ENCODE peak calls at places on chromosomes 5 and 9, in eight cellular contexts. Z, J, Y, D, I, Q, M and S are unnamed samples.

GRCh38 chr9:132945186-132946130 is 1.0 kb upstream of the TSC1 start:
- DNase-seq in Z (no peak), I (no peak), Y (no peak), Q (no peak), M (no peak), J (no peak), D (no peak), S (peak)

GRCh38 chr9:108511200-108511756 is 344.5 kb downstream of the ACTL7B start:
- DNase-seq in Q (peak), D (no peak), Y (no peak), J (peak), I (peak), Z (no peak), M (no peak), S (no peak)

GRCh38 chr5:9156282-9156681 is 389.6 kb downstream of the SEMA5A start:
- DNase-seq in Z (peak), M (no peak), Q (peak), J (peak), I (peak), D (no peak), Y (no peak), S (peak)

GRCh38 chr9:120927125-120928014 is 774 bp upstream of the TRAF1 start:
- DNase-seq in Q (no peak), D (no peak), Y (no peak), I (no peak), M (no peak), J (no peak), Z (no peak), S (no peak)

GRCh38 chr5:107058239-107058638 is 612.5 kb downstream of the EFNA5 start:
- DNase-seq in J (peak), Z (no peak), M (no peak), Q (no peak), Y (no peak), D (no peak), I (no peak), S (no peak)

GRCh38 chr9:126503333-126504085 is 110.2 kb upstream of the LMX1B start:
- DNase-seq in J (no peak), D (no peak), Q (peak), I (no peak), Y (no peak), M (no peak), Z (no peak), S (no peak)

GRCh38 chr9:106801816-106802215 is 61.1 kb upstream of the ZNF462 start:
- DNase-seq in M (no peak), J (peak), I (no peak), Q (no peak), Z (no peak), Y (no peak), D (no peak), S (no peak)

GRCh38 chr9:91164724-91165520 is 196.8 kb downstream of the AUH start:
- DNase-seq in D (no peak), I (peak), Y (no peak), Z (peak), Q (peak), M (no peak), J (peak), S (peak)

GRCh38 chr9:115008536-115008935 is 78.1 kb upstream of the TNFSF8 start:
- DNase-seq in D (no peak), Q (peak), Y (no peak), M (no peak), Z (no peak), J (peak), I (peak), S (peak)

GRCh38 chr5:39005566-39006232 is 68.5 kb downstream of the RICTOR start:
- DNase-seq in Y (no peak), Q (peak), J (peak), M (no peak), I (peak), D (no peak), Z (no peak), S (no peak)

GRCh38 chr5:53473644-53474043 is 6.8 kb upstream of the FST start:
- DNase-seq in Z (no peak), D (no peak), Y (no peak), J (peak), M (no peak), Q (no peak), I (no peak), S (no peak)

GRCh38 chr9:109320734-109321448 is at the start of gene EPB41L4B:
- DNase-seq in Z (peak), M (peak), J (peak), Y (peak), Q (peak), I (peak), D (peak), S (peak)

GRCh38 chr5:78597068-78597857 is 51.3 kb downstream of the LHFPL2 start:
- DNase-seq in Z (no peak), D (no peak), Q (peak), Y (no peak), J (peak), I (peak), M (no peak), S (no peak)

GRCh38 chr9:70829591-70830265 is 291.7 kb downstream of the TRPM3 start:
- DNase-seq in J (no peak), Y (no peak), Z (no peak), Q (no peak), D (no peak), I (no peak), M (no peak), S (no peak)

GRCh38 chr9:124013263-124014211 is 2.0 kb downstream of the LHX2 start:
- DNase-seq in Z (no peak), Q (no peak), J (no peak), D (no peak), M (no peak), Y (no peak), I (no peak), S (no peak)

GRCh38 chr5:68557162-68557936 is 341.8 kb downstream of the PIK3R1 start:
- DNase-seq in Z (no peak), Y (no peak), Q (peak), D (no peak), J (no peak), M (no peak), I (no peak), S (no peak)

GRCh38 chr5:92676120-92676838 is 904.7 kb downstream of the NR2F1-AS1 start:
- DNase-seq in Y (no peak), Z (no peak), I (no peak), D (no peak), J (no peak), Q (no peak), M (no peak), S (no peak)

GRCh38 chr5:178312900-178313299 is 80.3 kb upstream of the PHYKPL start:
- DNase-seq in J (no peak), Y (no peak), D (no peak), Z (no peak), M (no peak), Q (no peak), I (no peak), S (no peak)

GRCh38 chr5:169384661-169385060 is 83.7 kb upstream of the SLIT3 start:
- DNase-seq in Z (no peak), Q (no peak), I (no peak), D (no peak), J (no peak), Y (no peak), M (no peak), S (no peak)

GRCh38 chr5:9467199-9468069 is 78.4 kb downstream of the SEMA5A start:
- DNase-seq in Q (no peak), D (no peak), Z (no peak), J (peak), Y (no peak), M (no peak), I (no peak), S (no peak)

GRCh38 chr9:86749530-86750275 is 197.6 kb downstream of the GAS1 start:
- DNase-seq in Q (peak), M (no peak), I (peak), Y (no peak), J (no peak), Z (no peak), D (no peak), S (no peak)

GRCh38 chr5:6717687-6718086 is 4.5 kb downstream of the TENT4A start:
- DNase-seq in J (no peak), Q (no peak), D (peak), I (no peak), M (no peak), Z (no peak), Y (no peak), S (no peak)

GRCh38 chr5:119613937-119614336 is 15.4 kb upstream of the FAM170A start:
- DNase-seq in J (no peak), D (no peak), I (no peak), Y (no peak), M (no peak), Q (no peak), Z (no peak), S (no peak)

GRCh38 chr9:98998441-98999151 is 54.9 kb downstream of the COL15A1 start:
- DNase-seq in M (peak), I (peak), Q (peak), J (peak), Z (peak), D (peak), Y (peak), S (peak)

GRCh38 chr9:107480386-107480789 is 9.2 kb downstream of the KLF4 start:
- DNase-seq in I (peak), M (no peak), J (peak), Z (peak), Y (no peak), D (peak), Q (peak), S (no peak)

GRCh38 chr5:145178667-145179523 is 656.2 kb downstream of the PRELID2 start:
- DNase-seq in Z (no peak), I (peak), Q (no peak), M (no peak), Y (no peak), D (no peak), J (peak), S (no peak)

GRCh38 chr9:137685035-137685885 is 66.5 kb downstream of the EHMT1 start:
- DNase-seq in I (peak), M (no peak), J (no peak), D (no peak), Q (peak), Y (no peak), Z (no peak), S (no peak)

GRCh38 chr9:98521141-98521540 is 187.6 kb downstream of the GABBR2 start:
- DNase-seq in Y (no peak), Z (no peak), M (no peak), D (peak), J (peak), I (peak), Q (peak), S (no peak)

GRCh38 chr5:115461506-115462290 is 82.9 kb downstream of the FEM1C start:
- DNase-seq in J (peak), D (no peak), M (no peak), Y (no peak), I (peak), Q (peak), Z (no peak), S (peak)

GRCh38 chr5:131418846-131419245 is 155.0 kb downstream of the CDC42SE2 start:
- DNase-seq in J (no peak), I (no peak), Q (no peak), Y (no peak), Z (no peak), D (no peak), M (no peak), S (no peak)

GRCh38 chr9:121844090-121844489 is 192.7 kb downstream of the DAB2IP start:
- DNase-seq in M (no peak), Q (no peak), Z (no peak), J (no peak), I (peak), D (no peak), Y (no peak), S (no peak)

GRCh38 chr5:151923865-151924264 is 786 bp downstream of the GLRA1 start:
- DNase-seq in J (peak), Z (no peak), D (no peak), Q (no peak), M (no peak), Y (no peak), I (no peak), S (no peak)

GRCh38 chr9:70510157-70510770 is 95.8 kb upstream of the KLF9 start:
- DNase-seq in J (peak), D (no peak), Z (no peak), I (peak), Y (peak), M (peak), Q (no peak), S (peak)

GRCh38 chr9:96327694-96328352 is 25.8 kb upstream of the HSD17B3 start:
- DNase-seq in J (peak), D (no peak), Z (peak), I (peak), Q (peak), Y (no peak), M (peak), S (peak)

GRCh38 chr5:56192246-56192645 is 40.9 kb downstream of the ANKRD55 start:
- DNase-seq in M (no peak), I (no peak), Y (no peak), J (no peak), Q (no peak), D (no peak), Z (no peak), S (no peak)

GRCh38 chr5:142421158-142421617 is 96.4 kb upstream of the SPRY4 start:
- DNase-seq in I (no peak), Q (no peak), M (no peak), D (no peak), Y (no peak), Z (no peak), J (no peak), S (no peak)

GRCh38 chr5:148374693-148375360 is 8.9 kb upstream of the FBXO38 start:
- DNase-seq in M (peak), I (peak), J (peak), D (peak), Y (no peak), Z (peak), Q (peak), S (peak)

GRCh38 chr9:102728946-102729345 is 266.2 kb upstream of the CYLC2 start:
- DNase-seq in J (no peak), M (no peak), I (no peak), Z (no peak), D (no peak), Q (no peak), Y (no peak), S (no peak)

GRCh38 chr5:111675540-111675939 is 81.5 kb downstream of the NREP start:
- DNase-seq in M (no peak), Y (no peak), D (no peak), J (no peak), I (no peak), Q (no peak), Z (no peak), S (no peak)

GRCh38 chr9:97853844-97854695 is 1.0 kb downstream of the FOXE1 start:
- DNase-seq in Z (no peak), M (no peak), Q (peak), J (peak), D (no peak), I (peak), Y (no peak), S (peak)

DNA sequence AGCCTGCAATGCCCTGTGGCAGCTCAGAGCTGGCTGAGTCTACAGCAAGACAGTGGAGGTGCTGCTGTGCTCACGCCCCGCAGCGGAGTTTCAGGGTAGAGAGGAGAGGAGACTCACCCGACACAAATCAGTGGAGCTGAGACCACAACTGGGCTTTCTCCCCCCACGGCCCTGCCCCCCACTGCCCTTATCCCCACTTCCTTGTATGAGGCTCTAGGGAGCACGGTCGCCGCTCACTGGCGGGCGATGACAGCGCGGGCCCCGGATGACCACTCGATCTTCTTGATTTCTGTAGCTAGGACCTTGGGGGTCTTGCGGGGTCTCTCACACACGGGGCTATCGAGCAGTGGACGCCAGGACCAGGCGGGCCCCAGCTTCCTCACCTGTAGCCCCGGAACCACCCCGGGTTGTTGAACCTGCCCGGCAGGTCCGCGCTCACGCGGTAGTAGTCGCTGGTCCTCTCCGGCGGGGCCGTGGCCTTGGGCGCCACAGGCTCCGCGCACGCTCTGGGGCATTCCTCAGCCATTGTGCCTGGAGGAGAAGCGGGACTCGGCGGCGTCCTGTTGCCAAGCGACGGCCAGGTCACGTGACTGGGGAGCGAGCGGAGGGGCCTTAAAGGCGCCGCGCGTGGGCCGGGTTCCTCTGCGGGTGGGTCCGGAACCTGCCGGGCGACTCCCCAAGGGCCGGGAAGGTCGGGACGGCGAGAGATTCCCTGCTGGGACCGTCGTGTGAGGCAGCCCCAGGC is 984 bp upstream of the MRPS2 start:
- DNase-seq in Y (peak), D (peak), J (peak), Q (peak), I (peak), M (peak), Z (peak), S (peak)
- TF ChIP-seq CTCF in Y (no peak), D (no peak), J (no peak), Q (no peak), I (no peak), M (no peak), Z (no peak), S (no peak)

GRCh38 chr9:17081814-17082213 is 53.0 kb upstream of the CNTLN start:
- DNase-seq in I (no peak), Q (peak), Z (no peak), M (no peak), Y (no peak), J (no peak), D (no peak), S (no peak)

GRCh38 chr9:17081351-17081750 is 53.5 kb upstream of the CNTLN start:
- DNase-seq in M (no peak), I (no peak), D (no peak), Z (no peak), Y (no peak), J (no peak), Q (no peak), S (no peak)

DNA sequence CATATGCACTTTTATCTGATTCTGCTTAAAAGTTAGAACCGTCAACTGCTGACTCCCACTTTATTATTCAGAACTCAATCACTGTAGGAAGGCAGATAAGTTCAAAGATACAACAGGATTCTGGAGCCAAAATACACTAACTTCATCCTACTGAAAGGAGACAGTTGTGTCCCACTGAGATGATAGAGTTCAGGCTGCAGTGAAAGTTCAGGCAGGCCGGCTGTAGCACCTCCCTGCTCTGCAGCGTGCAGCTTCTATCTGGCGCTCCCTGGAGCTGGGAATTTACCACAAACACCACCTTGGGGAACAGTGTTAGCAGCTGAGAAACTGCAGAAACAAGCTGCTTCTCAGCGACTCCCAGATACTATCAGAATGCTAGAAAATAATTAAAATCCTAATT is 52.5 kb upstream of the CNTLN start:
- DNase-seq in Y (no peak), Z (no peak), D (no peak), J (no peak), M (peak), I (peak), Q (peak), S (no peak)
- TF ChIP-seq CTCF in Y (no peak), Z (no peak), D (no peak), J (peak), M (no peak), I (peak), Q (peak), S (no peak)

GRCh38 chr5:95620030-95620869 is at the start of gene GPR150:
- DNase-seq in D (peak), Z (no peak), Y (peak), Q (peak), J (peak), I (peak), M (peak), S (peak)
- TF ChIP-seq CTCF in D (no peak), Z (peak), Y (no peak), Q (peak), J (no peak), I (no peak), M (peak), S (peak)

GRCh38 chr5:16603295-16603694 is 13.5 kb downstream of the RETREG1 start:
- DNase-seq in J (no peak), M (no peak), Y (no peak), Q (no peak), D (no peak), Z (no peak), I (no peak), S (no peak)
- TF ChIP-seq CTCF in J (no peak), M (no peak), Y (no peak), Q (no peak), D (no peak), Z (no peak), I (no peak), S (no peak)

DNA sequence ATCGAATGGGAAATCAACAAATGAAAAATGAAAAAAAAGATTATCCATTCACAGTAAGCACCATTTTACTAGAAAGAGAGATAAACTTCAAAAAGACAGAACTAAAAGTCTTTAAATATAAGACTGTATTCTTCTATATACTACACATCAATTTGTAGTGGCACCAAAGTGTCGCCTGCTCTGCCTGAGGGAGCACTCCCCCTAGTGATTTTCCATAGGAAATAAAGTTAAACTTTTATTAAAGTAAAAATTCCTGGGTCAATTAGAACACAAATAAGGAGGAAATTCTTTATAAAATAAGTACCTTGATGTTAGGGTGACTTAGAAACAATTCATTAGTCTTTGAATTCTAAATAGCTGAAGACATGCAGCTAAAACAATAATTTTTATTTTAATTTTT is 9.7 kb downstream of the RAD1 start:
- DNase-seq in D (no peak), I (peak), Y (no peak), M (no peak), J (peak), Q (no peak), Z (no peak), S (no peak)
- TF ChIP-seq CTCF in D (no peak), I (peak), Y (no peak), M (peak), J (peak), Q (peak), Z (peak), S (no peak)

GRCh38 chr5:3602713-3603502 is 7.3 kb downstream of the IRX1 start:
- DNase-seq in J (no peak), Q (no peak), D (peak), I (peak), Z (no peak), Y (no peak), M (no peak), S (peak)
- TF ChIP-seq CTCF in J (no peak), Q (peak), D (peak), I (peak), Z (peak), Y (no peak), M (peak), S (peak)

GRCh38 chr5:77563475-77563874 is 71.4 kb upstream of the WDR41 start:
- DNase-seq in Q (no peak), Y (no peak), M (no peak), Z (no peak), J (no peak), I (peak), D (no peak), S (no peak)
- TF ChIP-seq CTCF in Q (no peak), Y (no peak), M (no peak), Z (no peak), J (no peak), I (no peak), D (no peak), S (no peak)

DNA sequence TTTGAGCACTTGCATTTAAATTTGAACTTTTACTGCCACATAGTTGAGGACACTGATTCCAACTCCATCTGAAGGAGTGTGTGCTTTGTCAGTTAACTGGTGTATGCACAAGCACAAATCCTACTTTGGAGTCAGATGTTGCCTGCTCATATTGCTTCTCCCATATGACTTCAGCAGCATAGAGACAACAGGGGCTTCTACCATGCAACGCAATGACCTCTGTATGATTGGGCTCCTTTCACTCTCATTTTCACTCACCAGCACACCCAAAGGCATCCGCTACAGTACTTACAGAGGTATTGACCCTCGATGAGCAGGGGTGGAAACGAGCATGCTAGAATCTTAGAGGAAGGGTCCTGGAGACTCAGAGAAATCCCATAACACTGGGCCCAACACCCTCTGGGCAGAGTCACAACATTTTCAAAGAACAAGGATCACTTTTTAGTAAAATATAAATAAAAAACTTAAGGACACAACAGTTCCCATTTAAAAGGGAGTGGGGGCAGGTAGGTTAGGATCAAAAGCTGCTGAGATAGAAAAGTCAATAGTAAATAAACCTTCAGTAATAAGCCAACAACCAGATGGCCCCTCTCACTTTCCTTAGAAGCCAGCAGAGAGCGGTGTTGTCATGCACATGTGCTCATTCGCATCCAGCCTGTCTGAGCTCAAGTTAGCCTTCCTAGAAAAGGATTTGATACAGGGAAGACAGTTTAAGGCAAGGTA is 203.8 kb downstream of the SNCAIP start:
- DNase-seq in Q (peak), Y (no peak), I (peak), J (peak), D (peak), M (peak), Z (peak), S (no peak)
- TF ChIP-seq CTCF in Q (peak), Y (peak), I (peak), J (peak), D (peak), M (peak), Z (peak), S (no peak)